ENCODE peak calls at places on chromosomes 3 and 15, in six cellular contexts. V is psoas muscle; X is astrocyte of the spinal cord; K is PC-9; B is CD8-positive, alpha-beta T cell; L is astrocyte of the cerebellum. S is an unnamed sample.

GRCh38 chr15:42273900-42274692 is 863 bp upstream of the TMEM87A start:
- DNase-seq in V (peak; percentile 79), B (peak; percentile 74), L (no peak), X (peak; percentile 67), K (peak; percentile 63), S (peak; percentile 33)

GRCh38 chr3:129745253-129745652 is 138.8 kb upstream of the PLXND1 start:
- DNase-seq in L (peak; percentile 15), K (no peak), X (peak; percentile 62), B (no peak), V (no peak), S (peak; percentile 47)

GRCh38 chr3:97835761-97836160 is 13.9 kb downstream of the CRYBG3 start:
- DNase-seq in B (no peak), K (no peak), X (peak; percentile 69), V (no peak), L (peak; percentile 24), S (peak; percentile 25)

GRCh38 chr15:89057506-89058133 is 30.6 kb upstream of the ABHD2 start:
- DNase-seq in X (peak; percentile 72), K (peak; percentile 57), V (peak; percentile 89), L (no peak), B (peak; percentile 90), S (no peak)

GRCh38 chr15:26013946-26014345 is 150.8 kb upstream of the ATP10A start:
- DNase-seq in L (peak; percentile 1), V (no peak), X (no peak), B (no peak), K (no peak), S (no peak)

GRCh38 chr3:192571197-192571791 is 156.0 kb downstream of the FGF12 start:
- DNase-seq in B (no peak), K (no peak), L (peak; percentile 9), V (peak; percentile 79), X (peak; percentile 57), S (no peak)

GRCh38 chr15:92268900-92269299 is 124.8 kb upstream of the ST8SIA2 start:
- DNase-seq in B (no peak), L (no peak), X (no peak), K (no peak), V (no peak), S (no peak)

GRCh38 chr15:33968224-33968623 is at the start of gene CHRM5:
- DNase-seq in K (no peak), L (no peak), V (no peak), B (no peak), X (no peak), S (no peak)

GRCh38 chr3:78506581-78507195 is 1261.1 kb downstream of the ROBO1 start:
- DNase-seq in L (peak; percentile 33), X (peak; percentile 2), B (no peak), V (no peak), K (peak; percentile 80), S (no peak)

GRCh38 chr3:160331127-160331937 is 67.7 kb downstream of the IFT80 start:
- DNase-seq in B (no peak), X (peak; percentile 87), K (no peak), L (peak; percentile 26), V (no peak), S (peak; percentile 88)

GRCh38 chr15:54506977-54507524 is 528.8 kb downstream of the UNC13C start:
- DNase-seq in K (no peak), V (no peak), L (no peak), B (no peak), X (no peak), S (no peak)

GRCh38 chr15:29873942-29874341 is 51.7 kb upstream of the TJP1 start:
- DNase-seq in K (no peak), V (no peak), L (no peak), B (no peak), X (no peak), S (no peak)

GRCh38 chr3:171028779-171029232 is 2.3 kb upstream of the SLC2A2 start:
- DNase-seq in X (peak; percentile 80), B (no peak), L (peak; percentile 65), K (peak; percentile 81), V (no peak), S (peak; percentile 79)

GRCh38 chr15:74131618-74132191 is 1.3 kb downstream of the ISLR2 start:
- DNase-seq in V (no peak), X (no peak), B (no peak), L (no peak), K (no peak), S (no peak)

GRCh38 chr15:74128785-74129350 is 1.5 kb upstream of the ISLR2 start:
- DNase-seq in B (no peak), V (no peak), K (no peak), X (peak; percentile 10), L (no peak), S (no peak)

GRCh38 chr15:74129411-74130088 is 836 bp upstream of the ISLR2 start:
- DNase-seq in V (peak; percentile 54), B (no peak), K (no peak), L (no peak), X (no peak), S (no peak)

GRCh38 chr15:74130849-74131617 is 647 bp downstream of the ISLR2 start:
- DNase-seq in B (no peak), X (no peak), V (no peak), K (no peak), L (no peak), S (no peak)

DNA sequence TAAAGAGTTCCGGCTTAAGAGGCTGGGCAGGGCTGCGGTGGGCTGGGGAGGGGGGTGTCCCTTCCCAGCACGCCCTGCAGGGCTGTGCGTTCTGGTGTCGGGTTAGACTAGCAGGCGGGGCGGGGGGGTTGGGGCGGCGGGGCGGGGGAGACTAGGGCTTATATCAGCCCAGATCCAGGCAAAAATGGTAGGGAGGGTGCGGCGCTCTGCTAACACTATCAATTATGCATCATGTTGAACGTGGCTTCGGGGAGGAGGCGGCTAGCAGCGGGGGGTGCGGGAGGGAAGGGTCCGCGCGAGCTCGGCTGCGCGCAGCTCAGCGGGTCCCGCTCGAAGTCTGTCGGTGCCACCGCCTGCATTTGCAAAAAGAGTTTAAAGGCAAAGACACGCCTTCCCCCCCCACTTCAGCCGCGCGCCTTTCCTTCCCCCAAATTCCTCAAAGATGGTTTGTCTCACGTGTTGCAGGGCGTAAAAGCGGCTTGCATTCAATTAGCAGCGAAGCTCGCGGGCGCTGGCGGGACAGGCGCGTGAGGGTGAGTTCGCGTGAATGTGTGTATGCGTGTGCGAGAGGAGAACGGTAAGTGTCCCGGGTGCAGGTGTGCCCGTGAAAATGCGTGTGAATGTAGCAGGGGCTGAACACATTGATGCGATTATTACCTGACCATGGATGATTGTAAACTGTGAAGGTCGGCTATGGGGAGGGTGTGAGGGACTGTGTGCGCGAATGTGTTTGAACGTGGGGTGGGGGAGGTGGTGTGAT is at the start of gene ISLR2:
- DNase-seq in L (no peak), X (peak; percentile 28), K (no peak), V (peak; percentile 54), B (no peak), S (no peak)
- H3K4me3 ChIP-seq in L (no peak within 1 kb of the TSS), X (peak within 1 kb of the TSS; percentile 22), K (no peak within 1 kb of the TSS), V (peak within 1 kb of the TSS; percentile 56), B (no peak within 1 kb of the TSS), S (no peak within 1 kb of the TSS)

DNA sequence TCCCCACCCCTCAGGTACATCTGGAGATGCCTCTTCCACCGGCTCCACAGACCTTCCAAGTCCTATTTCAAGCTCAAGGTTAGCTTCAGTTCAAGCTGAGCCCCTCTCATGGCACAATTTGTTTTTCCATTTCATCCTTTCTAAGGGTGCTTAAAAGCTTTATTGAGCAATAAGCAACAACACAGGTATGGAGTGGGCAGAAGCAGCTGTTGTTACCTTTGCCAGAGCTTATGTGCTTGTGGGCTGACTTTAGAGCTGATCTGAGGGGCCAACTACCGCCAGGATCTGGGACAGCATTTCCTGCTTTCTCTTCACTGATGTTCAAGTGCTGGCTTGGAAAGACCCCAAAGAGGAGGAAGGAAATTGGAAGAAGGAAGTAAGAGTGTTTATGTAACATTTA is 140.0 kb upstream of the KLHL25 start:
- DNase-seq in K (no peak), B (no peak), L (no peak), V (no peak), X (no peak), S (no peak)
- H3K4me3 ChIP-seq in K (no peak overlapping the region), B (no peak overlapping the region), L (no peak overlapping the region), V (no peak overlapping the region), X (no peak overlapping the region), S (no peak overlapping the region)

GRCh38 chr3:103918336-103918735 is 1448.4 kb upstream of the ALCAM start:
- DNase-seq in K (no peak), L (no peak), B (no peak), X (no peak), V (no peak), S (no peak)
- H3K4me3 ChIP-seq in K (no peak overlapping the region), L (no peak overlapping the region), B (no peak overlapping the region), X (no peak overlapping the region), V (no peak overlapping the region), S (no peak overlapping the region)

GRCh38 chr3:13004376-13004775 is 68.9 kb downstream of the IQSEC1 start:
- DNase-seq in L (no peak), X (no peak), K (peak; percentile 74), B (no peak), V (no peak), S (no peak)

GRCh38 chr3:13005301-13005700 is 67.9 kb downstream of the IQSEC1 start:
- DNase-seq in K (no peak), X (no peak), L (no peak), B (no peak), V (no peak), S (no peak)

GRCh38 chr3:12999147-13000140 is 73.8 kb downstream of the IQSEC1 start:
- DNase-seq in B (no peak), K (peak; percentile 91), X (no peak), L (no peak), V (peak; percentile 90), S (no peak)

GRCh38 chr3:13006216-13006990 is 66.8 kb downstream of the IQSEC1 start:
- DNase-seq in B (no peak), L (no peak), V (no peak), K (no peak), X (no peak), S (no peak)

DNA sequence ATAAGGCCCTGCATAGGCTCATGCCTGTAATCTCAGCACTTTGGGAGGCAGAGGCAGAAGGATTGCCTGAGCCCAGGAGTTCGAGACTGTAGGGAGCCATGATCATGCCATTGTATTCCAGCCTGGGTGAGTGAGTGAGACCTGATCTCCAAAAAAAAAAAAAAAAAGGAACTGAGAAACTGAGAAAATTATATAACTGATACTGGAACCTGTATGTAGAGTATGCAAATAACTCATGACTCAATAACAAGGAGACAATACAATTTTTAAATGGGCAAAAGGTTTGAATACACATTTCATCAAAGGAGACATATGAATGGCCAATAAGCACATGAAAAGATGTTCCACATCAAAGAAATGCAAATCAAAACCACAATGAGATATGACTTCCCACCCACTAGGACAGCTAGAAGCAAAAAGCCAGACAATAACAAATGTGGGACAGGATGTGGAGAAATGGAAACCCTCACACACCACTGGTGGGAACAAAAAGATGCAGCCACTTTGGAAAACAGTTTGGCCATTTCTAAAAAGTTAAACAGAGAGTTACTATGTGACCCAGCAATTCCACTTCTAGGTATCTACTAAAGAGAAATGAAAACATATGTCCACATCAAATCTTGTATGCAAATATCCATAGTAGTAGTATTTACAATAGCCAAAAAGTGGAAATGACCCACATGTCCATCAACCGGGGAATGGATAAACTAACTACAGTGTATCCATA is 70.7 kb downstream of the IQSEC1 start:
- DNase-seq in K (no peak), B (no peak), V (no peak), L (peak; percentile 55), X (peak; percentile 33), S (no peak)
- H3K4me3 ChIP-seq in K (no peak overlapping the region), B (no peak overlapping the region), V (no peak overlapping the region), L (no peak overlapping the region), X (no peak overlapping the region), S (no peak overlapping the region)